ENCODE peak calls at places on chromosomes 2 and 18, in four cellular contexts. N is substantia nigra; G is CD4-positive, alpha-beta T cell; L is PC-3. H is an unnamed sample.

GRCh38 chr18:51279367-51279984 is 82.0 kb upstream of the MEX3C start:
- DNase-seq in N (no peak), L (no peak), G (no peak), H (no peak)

GRCh38 chr2:203225423-203226039 is 13.3 kb upstream of the CYP20A1 start:
- DNase-seq in N (no peak), G (peak), L (peak), H (no peak)

GRCh38 chr2:19776941-19777514 is 124.8 kb downstream of the TTC32 start:
- DNase-seq in G (no peak), L (no peak), N (no peak), H (no peak)

GRCh38 chr2:182378759-182379158 is 48.1 kb downstream of the PDE1A start:
- DNase-seq in N (no peak), L (no peak), G (no peak), H (no peak)

GRCh38 chr2:235265348-235265965 is 228.4 kb upstream of the AGAP1 start:
- DNase-seq in N (no peak), G (no peak), L (no peak), H (no peak)

GRCh38 chr2:60356346-60356745 is 197.1 kb downstream of the BCL11A start:
- DNase-seq in G (no peak), N (no peak), L (peak), H (no peak)

GRCh38 chr2:82511894-82512293 is 1947.2 kb downstream of the SUCLG1 start:
- DNase-seq in G (no peak), N (no peak), L (peak), H (no peak)

GRCh38 chr2:74512744-74513604 is 1.3 kb upstream of the TLX2 start:
- DNase-seq in N (no peak), G (no peak), L (no peak), H (no peak)

GRCh38 chr2:101145406-101145805 is 5.8 kb downstream of the TBC1D8 start:
- DNase-seq in L (peak), N (no peak), G (no peak), H (no peak)

GRCh38 chr18:77132369-77133050 is at the start of gene MBP:
- DNase-seq in G (peak), N (no peak), L (peak), H (no peak)

GRCh38 chr18:6795307-6795706 is 65.8 kb downstream of the ARHGAP28 start:
- DNase-seq in G (no peak), N (no peak), L (no peak), H (no peak)

GRCh38 chr2:26572589-26572988 is 68.6 kb downstream of the CIB4 start:
- DNase-seq in G (no peak), N (no peak), L (no peak), H (no peak)

GRCh38 chr2:63078852-63079606 is 28.4 kb downstream of the OTX1 start:
- DNase-seq in G (no peak), L (peak), N (no peak), H (no peak)

GRCh38 chr2:173347305-173348168 is 7.1 kb upstream of the CDCA7 start:
- DNase-seq in N (no peak), G (no peak), L (no peak), H (no peak)

GRCh38 chr2:221724631-221725203 is 152.6 kb upstream of the EPHA4 start:
- DNase-seq in N (no peak), L (no peak), G (no peak), H (no peak)

GRCh38 chr18:40058811-40059570 is 1896.0 kb upstream of the PIK3C3 start:
- DNase-seq in L (no peak), G (no peak), N (no peak), H (no peak)

GRCh38 chr18:24268784-24269550 is 128.7 kb downstream of the OSBPL1A start:
- DNase-seq in N (no peak), G (no peak), L (peak), H (no peak)

DNA sequence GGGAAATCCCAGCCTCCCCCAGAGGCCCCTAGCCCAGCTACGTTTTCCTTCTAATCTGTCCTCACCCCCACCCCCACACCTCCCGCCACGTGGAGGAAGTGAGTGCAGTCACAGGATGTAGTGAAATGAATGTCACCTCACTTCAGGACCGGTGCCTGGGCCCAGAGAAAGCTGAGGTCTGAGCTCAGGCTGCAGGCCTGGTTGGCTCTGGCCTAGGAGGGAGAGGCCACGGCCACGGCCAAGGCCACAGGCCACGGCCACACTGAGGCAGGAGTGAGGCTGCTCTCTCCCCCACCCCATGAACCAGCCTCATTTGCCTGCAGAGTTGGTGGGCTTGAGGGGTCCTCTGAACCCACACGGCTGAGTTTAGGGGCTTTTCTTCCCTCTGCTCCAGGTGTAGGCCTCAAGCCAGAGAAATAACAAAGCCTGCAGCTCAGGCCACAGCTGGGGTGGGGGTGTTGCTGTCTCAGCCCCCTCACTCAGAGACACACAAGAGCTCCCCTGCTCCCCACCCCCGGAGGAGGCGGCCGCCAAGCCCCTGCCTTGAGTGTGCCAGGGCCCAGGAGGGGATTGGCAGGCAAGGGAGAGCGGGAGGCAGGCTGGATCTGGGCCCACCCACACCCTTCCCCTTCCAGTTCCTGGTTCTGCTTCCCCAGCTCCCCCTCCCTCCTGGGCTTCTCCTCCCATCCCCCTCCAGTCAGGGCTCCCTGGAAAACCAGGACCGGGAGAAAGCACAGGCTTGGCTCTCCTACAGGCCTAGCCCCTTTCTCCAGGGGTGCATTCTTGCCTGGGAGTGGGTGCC is 27.0 kb downstream of the DNMT3A start:
- DNase-seq in N (no peak), L (no peak), G (peak), H (no peak)
- H3K27ac ChIP-seq in N (peak), L (no peak), G (peak), H (no peak)

DNA sequence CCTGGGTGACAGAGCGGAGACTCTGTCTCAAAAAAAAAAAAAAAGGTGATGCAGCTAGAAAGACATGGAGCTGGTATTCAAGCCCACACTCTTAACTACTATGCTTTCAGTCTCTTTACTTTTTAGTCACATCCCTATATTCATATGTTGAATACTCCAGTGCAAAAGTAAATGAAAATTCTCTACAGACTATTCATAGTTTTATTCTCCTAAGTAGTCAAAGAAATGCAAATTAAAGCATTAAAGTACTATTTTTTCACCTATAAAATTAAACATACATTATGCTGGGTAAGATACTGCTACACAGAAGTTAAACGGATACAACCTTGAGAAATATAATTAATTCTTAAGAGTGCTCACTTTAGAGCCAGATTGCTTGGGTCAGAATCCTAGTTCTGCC is 7.6 kb downstream of the CUL3 start:
- DNase-seq in N (no peak), G (no peak), L (no peak), H (no peak)
- H3K27ac ChIP-seq in N (no peak), G (no peak), L (no peak), H (no peak)

GRCh38 chr2:113879457-113879856 is 10.4 kb upstream of the ACTR3 start:
- DNase-seq in L (no peak), N (no peak), G (no peak), H (no peak)

GRCh38 chr2:113873867-113874266 is 16.0 kb upstream of the ACTR3 start:
- DNase-seq in L (no peak), N (no peak), G (no peak), H (no peak)

GRCh38 chr2:113877651-113878594 is 12.0 kb upstream of the ACTR3 start:
- DNase-seq in L (peak), G (no peak), N (no peak), H (no peak)

GRCh38 chr2:113878743-113879142 is 11.1 kb upstream of the ACTR3 start:
- DNase-seq in L (no peak), G (no peak), N (no peak), H (no peak)

GRCh38 chr2:113876503-113877387 is 13.1 kb upstream of the ACTR3 start:
- DNase-seq in L (peak), N (no peak), G (peak), H (peak)
- H3K27ac ChIP-seq in L (peak), N (no peak), G (peak), H (peak)

DNA sequence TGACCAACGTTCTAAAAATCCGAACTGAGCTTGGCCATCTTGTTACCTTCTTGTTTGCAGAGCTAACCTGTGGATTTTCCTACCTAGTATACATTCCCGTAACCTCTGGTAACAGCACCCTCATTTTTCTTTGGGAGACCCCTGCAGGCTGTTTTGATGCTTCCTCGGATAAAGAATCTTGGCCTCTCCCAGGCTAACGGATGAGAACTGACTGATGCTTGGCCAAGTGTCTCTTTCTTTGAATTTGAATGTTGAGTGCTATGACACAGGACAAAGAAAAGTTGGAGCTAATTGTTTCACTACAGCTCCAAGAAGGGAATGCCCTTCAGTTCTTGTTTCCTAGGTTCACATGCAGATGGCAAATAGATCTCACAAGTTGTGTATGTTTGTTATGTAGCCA is 19.3 kb upstream of the CAVIN2 start:
- DNase-seq in G (no peak), L (no peak), N (no peak), H (no peak)
- H3K27ac ChIP-seq in G (no peak), L (peak), N (no peak), H (peak)

GRCh38 chr2:240439698-240440151 is 4.3 kb downstream of the GPC1 start:
- DNase-seq in G (no peak), N (no peak), L (no peak), H (no peak)
- H3K27ac ChIP-seq in G (no peak), N (no peak), L (no peak), H (no peak)

GRCh38 chr2:170320948-170321347 is 143.0 kb downstream of the MYO3B start:
- DNase-seq in N (no peak), G (no peak), L (no peak), H (no peak)
- H3K27ac ChIP-seq in N (no peak), G (no peak), L (no peak), H (peak)

H was measured in epithelial cell of prostate.